ENCODE peak calls at places on chromosomes 16 and 17, in seven cellular contexts. M is HCT116, Z is K562, G is SK-N-SH, P is GM12878, I is H1, A is HepG2. V is an unnamed sample.

GRCh38 chr17:81432873-81433451 is 37.7 kb downstream of the BAHCC1 start:
- DNase-seq in M (no peak), G (no peak), P (no peak), A (no peak), Z (no peak), I (no peak), V (no peak)

GRCh38 chr16:87047221-87048037 is 269.8 kb downstream of the C16orf95 start:
- DNase-seq in Z (no peak), M (no peak), P (no peak), G (no peak), I (no peak), A (no peak), V (no peak)

GRCh38 chr17:68161644-68162428 is 86.0 kb upstream of the AMZ2 start:
- DNase-seq in I (no peak), M (no peak), Z (no peak), G (no peak), A (no peak), P (no peak), V (no peak)

GRCh38 chr16:29170393-29171239 is 185.8 kb downstream of the LAT start:
- DNase-seq in M (no peak), P (no peak), A (no peak), I (no peak), Z (no peak), G (peak), V (no peak)

GRCh38 chr17:18259621-18260331 is 686 bp upstream of the MIEF2 start:
- DNase-seq in G (peak), I (no peak), M (peak), P (no peak), Z (no peak), A (peak), V (no peak)

GRCh38 chr17:27807567-27808470 is 7.5 kb upstream of the NOS2 start:
- DNase-seq in P (peak), M (no peak), A (no peak), I (no peak), G (no peak), Z (no peak), V (no peak)

GRCh38 chr17:68697850-68698313 is 96.7 kb upstream of the FAM20A start:
- DNase-seq in I (no peak), M (no peak), Z (no peak), G (no peak), A (peak), P (no peak), V (no peak)

GRCh38 chr17:29166507-29166887 is 13.7 kb downstream of the MYO18A start:
- DNase-seq in G (no peak), P (no peak), M (no peak), A (no peak), Z (no peak), I (no peak), V (no peak)

GRCh38 chr17:75319818-75320691 is 30.8 kb upstream of the SLC25A19 start:
- DNase-seq in G (no peak), M (no peak), I (no peak), Z (no peak), A (no peak), P (no peak), V (no peak)

GRCh38 chr17:38568274-38568673 is 37.5 kb downstream of the SRCIN1 start:
- DNase-seq in M (no peak), P (no peak), I (no peak), G (no peak), Z (no peak), A (no peak), V (no peak)

GRCh38 chr16:76668207-76668725 is 391.1 kb downstream of the CNTNAP4 start:
- DNase-seq in M (no peak), Z (peak), G (no peak), P (no peak), A (peak), I (no peak), V (no peak)

GRCh38 chr16:81408409-81408950 is 36.1 kb upstream of the CMIP start:
- DNase-seq in P (no peak), Z (no peak), M (no peak), G (no peak), A (no peak), I (no peak), V (no peak)

GRCh38 chr17:79947351-79948031 is 88.2 kb downstream of the TBC1D16 start:
- DNase-seq in I (no peak), M (no peak), P (no peak), Z (no peak), A (no peak), G (no peak), V (no peak)

GRCh38 chr17:46720408-46720807 is 98.1 kb downstream of the WNT3 start:
- DNase-seq in Z (no peak), P (no peak), I (no peak), A (no peak), M (no peak), G (no peak), V (no peak)

GRCh38 chr17:8941980-8942617 is 23.4 kb downstream of the PIK3R5 start:
- DNase-seq in P (no peak), A (no peak), Z (no peak), G (no peak), M (no peak), I (no peak), V (no peak)

GRCh38 chr16:72072514-72073342 is 9.7 kb downstream of the HPR start:
- DNase-seq in Z (peak), P (no peak), M (no peak), G (no peak), I (no peak), A (peak), V (no peak)

GRCh38 chr16:85221810-85222150 is 109.5 kb upstream of the CIBAR2 start:
- DNase-seq in G (no peak), I (no peak), Z (no peak), M (no peak), A (no peak), P (no peak), V (no peak)

GRCh38 chr16:17364319-17365210 is 106.2 kb downstream of the XYLT1 start:
- DNase-seq in Z (no peak), A (no peak), M (no peak), I (no peak), G (peak), P (no peak), V (no peak)

GRCh38 chr17:8221663-8222379 is 11.4 kb upstream of the AURKB start:
- DNase-seq in G (peak), A (no peak), Z (peak), I (peak), P (peak), M (no peak), V (no peak)

GRCh38 chr17:40596261-40596919 is 31.1 kb upstream of the CCR7 start:
- DNase-seq in G (peak), Z (peak), I (no peak), M (peak), A (peak), P (peak), V (no peak)

GRCh38 chr16:32116080-32116479 is 137.0 kb upstream of the TP53TG3D start:
- DNase-seq in Z (peak), G (no peak), A (no peak), P (no peak), I (no peak), M (no peak), V (peak)

GRCh38 chr16:31354394-31355291 is at the start of gene ITGAX:
- DNase-seq in M (no peak), Z (peak), G (peak), I (no peak), P (peak), A (no peak), V (no peak)

GRCh38 chr16:65244811-65245210 is 122.9 kb upstream of the CDH11 start:
- DNase-seq in Z (no peak), I (no peak), M (no peak), G (no peak), P (no peak), A (no peak), V (no peak)

GRCh38 chr17:61478790-61479492 is 26.7 kb downstream of the TBX4 start:
- DNase-seq in A (no peak), Z (peak), P (no peak), I (no peak), M (no peak), G (no peak), V (no peak)

GRCh38 chr17:68777243-68777855 is 176.2 kb upstream of the FAM20A start:
- DNase-seq in M (peak), P (no peak), A (peak), Z (peak), G (peak), I (no peak), V (peak)

GRCh38 chr16:49112754-49113153 is 168.9 kb downstream of the CBLN1 start:
- DNase-seq in M (no peak), Z (no peak), P (no peak), I (no peak), G (peak), A (no peak), V (no peak)

GRCh38 chr17:19812407-19812806 is 55.3 kb downstream of the ULK2 start:
- DNase-seq in M (no peak), Z (no peak), G (no peak), P (no peak), I (no peak), A (no peak), V (peak)

GRCh38 chr17:17603178-17603894 is 11.8 kb upstream of the PEMT start:
- DNase-seq in Z (no peak), M (no peak), A (no peak), P (no peak), I (no peak), G (no peak), V (no peak)

GRCh38 chr17:62300697-62301096 is 79.7 kb upstream of the EFCAB3 start:
- DNase-seq in I (no peak), G (no peak), Z (no peak), A (no peak), M (no peak), P (no peak), V (no peak)

GRCh38 chr16:68447721-68448359 is 468 bp downstream of the SMPD3 start:
- DNase-seq in P (no peak), Z (no peak), I (no peak), M (no peak), A (no peak), G (peak), V (no peak)

GRCh38 chr17:49920370-49920769 is 48.6 kb upstream of the DLX4 start:
- DNase-seq in P (no peak), Z (no peak), A (peak), G (no peak), M (no peak), I (no peak), V (no peak)

GRCh38 chr16:12062343-12063003 is 85.9 kb downstream of the SNX29 start:
- DNase-seq in A (no peak), M (peak), Z (no peak), G (no peak), P (no peak), I (no peak), V (no peak)

GRCh38 chr17:76949913-76950695 is 81.9 kb downstream of the MGAT5B start:
- DNase-seq in Z (no peak), M (no peak), I (no peak), G (no peak), A (no peak), P (no peak), V (no peak)

GRCh38 chr17:76262732-76263344 is 2.3 kb upstream of the UBALD2 start:
- DNase-seq in I (no peak), G (no peak), Z (no peak), A (no peak), P (no peak), M (no peak), V (peak)

GRCh38 chr17:82835766-82836512 is 3.9 kb downstream of the ZNF750 start:
- DNase-seq in P (no peak), Z (no peak), I (no peak), G (no peak), A (no peak), M (no peak), V (no peak)

GRCh38 chr16:11411059-11411550 is 65.8 kb downstream of the RMI2 start:
- DNase-seq in M (no peak), G (peak), P (no peak), A (no peak), I (no peak), Z (no peak), V (no peak)

GRCh38 chr16:69926241-69926640 is 24.9 kb upstream of the CLEC18A start:
- DNase-seq in A (no peak), G (no peak), Z (no peak), P (no peak), I (no peak), M (no peak), V (no peak)

GRCh38 chr17:40952675-40953074 is 14.1 kb downstream of the KRT39 start:
- DNase-seq in P (no peak), M (no peak), G (no peak), Z (no peak), I (no peak), A (no peak), V (no peak)

GRCh38 chr16:27102701-27103575 is 36.2 kb downstream of the C16orf82 start:
- DNase-seq in I (no peak), M (no peak), A (no peak), G (no peak), P (no peak), Z (no peak), V (no peak)

GRCh38 chr16:27097671-27098275 is 31.0 kb downstream of the C16orf82 start:
- DNase-seq in P (no peak), A (no peak), M (no peak), I (no peak), Z (no peak), G (no peak), V (no peak)

GRCh38 chr16:27103954-27104353 is 37.2 kb downstream of the C16orf82 start:
- DNase-seq in P (no peak), G (no peak), A (no peak), I (no peak), M (no peak), Z (no peak), V (no peak)

GRCh38 chr16:27096375-27096774 is 29.6 kb downstream of the C16orf82 start:
- DNase-seq in A (no peak), Z (no peak), M (no peak), G (no peak), P (no peak), I (no peak), V (no peak)

GRCh38 chr16:27098366-27099050 is 31.8 kb downstream of the C16orf82 start:
- DNase-seq in A (no peak), Z (no peak), P (no peak), I (no peak), M (no peak), G (no peak), V (no peak)
- TF ChIP-seq JUND in A (no peak), Z (no peak), P (no peak), I (no peak), M (no peak), G (no peak), V (no peak)

DNA sequence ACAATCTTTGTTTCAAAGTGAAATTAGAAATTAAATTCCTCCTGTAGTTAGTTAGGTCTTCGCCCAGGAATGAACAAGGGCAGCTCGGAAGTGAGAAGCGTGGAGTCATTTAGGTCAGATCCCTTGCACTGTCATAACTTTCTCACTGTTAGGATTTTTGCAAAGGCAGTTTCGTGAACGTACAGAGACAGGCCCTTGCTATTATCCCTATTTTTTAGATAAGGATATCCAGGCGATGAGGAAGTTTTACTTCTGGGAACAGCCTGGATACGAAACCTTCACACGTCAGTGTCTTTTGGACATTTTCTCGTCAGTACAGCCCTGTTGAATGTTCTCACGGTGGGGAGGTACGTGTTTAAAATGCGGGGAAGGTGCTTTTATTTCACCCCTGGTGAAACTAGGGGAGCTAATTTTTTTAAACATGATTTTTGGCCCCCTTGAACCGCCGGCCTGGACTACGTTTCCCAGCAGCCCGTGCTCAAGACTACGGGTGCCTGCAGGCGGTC is 288 bp upstream of the RBL2 start:
- DNase-seq in G (no peak), M (peak), Z (no peak), I (no peak), P (no peak), A (peak), V (no peak)
- TF ChIP-seq JUND in G (no peak), M (no peak), Z (no peak), I (no peak), P (no peak), A (peak), V (no peak)

GRCh38 chr16:2250652-2251280 is 621 bp downstream of the ECI1 start:
- DNase-seq in Z (no peak), G (no peak), I (no peak), P (no peak), A (no peak), M (no peak), V (no peak)
- TF ChIP-seq JUND in Z (no peak), G (no peak), I (no peak), P (no peak), A (no peak), M (no peak), V (no peak)

GRCh38 chr16:83338138-83338537 is 469.6 kb upstream of the HSBP1 start:
- DNase-seq in A (no peak), M (no peak), G (no peak), P (no peak), Z (no peak), I (no peak), V (no peak)

GRCh38 chr16:83338941-83339340 is 468.8 kb upstream of the HSBP1 start:
- DNase-seq in G (no peak), I (no peak), A (no peak), Z (no peak), M (no peak), P (no peak), V (no peak)

GRCh38 chr16:83345846-83346245 is 461.9 kb upstream of the HSBP1 start:
- DNase-seq in M (no peak), P (no peak), Z (no peak), G (no peak), A (no peak), I (no peak), V (no peak)

GRCh38 chr16:83348991-83349390 is 458.8 kb upstream of the HSBP1 start:
- DNase-seq in A (no peak), I (no peak), M (no peak), Z (no peak), G (no peak), P (no peak), V (no peak)

DNA sequence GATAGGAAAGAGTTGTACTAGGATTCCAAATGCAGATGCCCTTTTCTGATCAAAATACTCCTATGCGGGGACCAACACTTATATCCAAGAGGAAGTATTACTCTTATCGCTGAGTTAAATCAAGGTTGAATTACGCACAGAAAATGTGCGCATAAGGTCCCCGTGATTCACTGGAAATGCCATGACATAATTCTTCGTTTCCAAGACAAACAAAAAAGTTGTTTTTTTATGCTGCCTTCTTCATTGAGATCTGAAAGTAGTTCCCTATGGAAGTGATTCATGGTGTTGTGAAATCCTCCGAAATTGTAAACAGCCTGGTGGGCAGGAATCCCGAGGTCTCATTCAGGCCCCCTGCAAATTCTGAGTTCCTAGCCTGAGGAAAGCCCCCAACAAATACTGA is 463.8 kb upstream of the HSBP1 start:
- DNase-seq in M (no peak), A (no peak), P (no peak), Z (no peak), G (no peak), I (no peak), V (no peak)
- TF ChIP-seq JUND in M (no peak), A (no peak), P (no peak), Z (no peak), G (peak), I (no peak), V (no peak)